ENCODE peak calls at places on chromosomes 12 and 14, in five cellular contexts. L is kidney, W is NCI-H1092 treated with DMSO at 0.1 percent for 48 hours, J is T-helper 1 cell, H is SK-N-SH. N is an unnamed sample.

GRCh38 chr12:3199551-3200031 is 122.4 kb downstream of the TSPAN9 start:
- DNase-seq in J (no peak), L (no peak), W (no peak), H (peak; percentile 82), N (peak; percentile 5)

GRCh38 chr12:21697829-21698630 is 40.4 kb upstream of the LDHB start:
- DNase-seq in J (no peak), H (peak; percentile 22), W (peak; percentile 29), L (no peak), N (peak; percentile 44)

GRCh38 chr14:33030406-33030805 is 91.7 kb downstream of the NPAS3 start:
- DNase-seq in J (no peak), W (peak; percentile 93), L (no peak), H (no peak), N (no peak)

GRCh38 chr12:1226951-1227350 is 235.9 kb downstream of the ERC1 start:
- DNase-seq in W (no peak), L (no peak), J (no peak), H (no peak), N (no peak)

GRCh38 chr12:26028953-26029740 is 70.7 kb downstream of the RASSF8 start:
- DNase-seq in L (no peak), J (peak; percentile 8), W (no peak), H (peak; percentile 52), N (peak; percentile 85)

GRCh38 chr12:139585-139984 is 73.0 kb downstream of the IQSEC3 start:
- DNase-seq in L (no peak), H (no peak), W (no peak), J (no peak), N (no peak)

GRCh38 chr12:10304161-10304574 is 3.5 kb upstream of the KLRD1 start:
- DNase-seq in W (no peak), J (no peak), H (no peak), L (no peak), N (peak; percentile 84)

GRCh38 chr14:70635971-70636595 is 5.6 kb upstream of the TTC9 start:
- DNase-seq in L (no peak), W (no peak), H (no peak), J (no peak), N (peak; percentile 82)

GRCh38 chr12:98498635-98499034 is 16.8 kb upstream of the TMPO start:
- DNase-seq in H (no peak), W (no peak), L (no peak), J (no peak), N (no peak)

GRCh38 chr14:71228711-71229110 is 321.5 kb downstream of the PCNX1 start:
- DNase-seq in J (no peak), H (no peak), W (no peak), L (no peak), N (no peak)

GRCh38 chr12:26195641-26196423 is 459 bp downstream of the SSPN start:
- DNase-seq in L (peak; percentile 85), H (peak; percentile 78), W (no peak), J (no peak), N (peak; percentile 74)

GRCh38 chr14:29548948-29549370 is 378.7 kb downstream of the PRKD1 start:
- DNase-seq in J (no peak), H (peak; percentile 23), W (peak; percentile 91), L (no peak), N (peak; percentile 77)

GRCh38 chr12:48972213-48973021 is 882 bp upstream of the WNT10B start:
- DNase-seq in W (no peak), J (no peak), L (no peak), H (peak; percentile 38), N (no peak)

GRCh38 chr14:68924392-68925158 is 54.5 kb downstream of the ACTN1 start:
- DNase-seq in W (no peak), H (no peak), J (no peak), L (no peak), N (peak; percentile 39)

GRCh38 chr12:57896437-57897201 is 44.7 kb upstream of the ATP23 start:
- DNase-seq in J (no peak), H (peak; percentile 82), W (peak; percentile 75), L (peak; percentile 95), N (no peak)

GRCh38 chr12:64347630-64348029 is 42.9 kb downstream of the C12orf56 start:
- DNase-seq in J (no peak), W (no peak), L (no peak), H (no peak), N (no peak)

GRCh38 chr12:4910502-4911315 is 1.0 kb downstream of the KCNA1 start:
- DNase-seq in L (no peak), W (peak; percentile 39), H (peak; percentile 29), J (no peak), N (no peak)

GRCh38 chr12:94263905-94264655 is 115.7 kb downstream of the PLXNC1 start:
- DNase-seq in W (no peak), L (no peak), J (no peak), H (no peak), N (no peak)

GRCh38 chr14:74595006-74595735 is 16.9 kb downstream of the LTBP2 start:
- DNase-seq in W (no peak), L (no peak), H (peak; percentile 70), J (no peak), N (no peak)

GRCh38 chr14:55267816-55268215 is 3.4 kb upstream of the FBXO34 start:
- DNase-seq in L (no peak), W (no peak), H (no peak), J (no peak), N (no peak)

GRCh38 chr14:52402812-52403526 is 88.9 kb downstream of the PTGER2 start:
- DNase-seq in H (no peak), W (no peak), L (no peak), J (no peak), N (peak; percentile 83)

GRCh38 chr14:32050839-32051238 is 26.3 kb upstream of the ARHGAP5 start:
- DNase-seq in L (no peak), W (no peak), J (no peak), H (no peak), N (no peak)

GRCh38 chr12:95116773-95117172 is 43.4 kb upstream of the NR2C1 start:
- DNase-seq in J (no peak), H (no peak), L (no peak), W (no peak), N (peak; percentile 95)

GRCh38 chr12:43847427-43847826 is 11.5 kb downstream of the TMEM117 start:
- DNase-seq in H (no peak), L (no peak), J (no peak), W (no peak), N (peak; percentile 89)

GRCh38 chr14:21268612-21269251 is 510 bp downstream of the HNRNPC start:
- DNase-seq in L (no peak), H (no peak), J (peak; percentile 39), W (peak; percentile 61), N (peak; percentile 43)

GRCh38 chr12:116393859-116394650 is 116.6 kb upstream of the MED13L start:
- DNase-seq in J (no peak), W (no peak), H (no peak), L (no peak), N (no peak)

GRCh38 chr12:12916135-12916956 is 25.0 kb downstream of the GPRC5A start:
- DNase-seq in W (peak; percentile 60), J (peak; percentile 79), H (peak; percentile 80), L (peak; percentile 92), N (peak; percentile 81)

GRCh38 chr12:88870000-88870737 is 289.9 kb upstream of the KITLG start:
- DNase-seq in W (no peak), H (no peak), L (no peak), J (no peak), N (no peak)

GRCh38 chr14:102050026-102050405 is 36.8 kb downstream of the HSP90AA1 start:
- DNase-seq in H (no peak), L (no peak), W (no peak), J (no peak), N (no peak)

GRCh38 chr14:55477680-55478079 is 37.3 kb upstream of the TBPL2 start:
- DNase-seq in H (no peak), W (no peak), L (no peak), J (no peak), N (no peak)

GRCh38 chr14:89952581-89952980 is 1.9 kb downstream of the EFCAB11 start:
- DNase-seq in H (no peak), J (no peak), W (no peak), L (no peak), N (no peak)

GRCh38 chr14:77238356-77238755 is 32.6 kb downstream of the NGB start:
- DNase-seq in L (no peak), J (no peak), W (no peak), H (no peak), N (no peak)

GRCh38 chr12:93968928-93969327 is 179.4 kb upstream of the PLXNC1 start:
- DNase-seq in J (no peak), W (no peak), H (no peak), L (no peak), N (no peak)

GRCh38 chr12:78192979-78193378 is 362.3 kb downstream of the NAV3 start:
- DNase-seq in L (no peak), W (peak; percentile 9), J (no peak), H (no peak), N (no peak)

GRCh38 chr12:111443086-111443485 is 37.4 kb downstream of the SH2B3 start:
- DNase-seq in H (no peak), L (peak; percentile 59), J (no peak), W (no peak), N (no peak)

GRCh38 chr12:75727577-75727976 is 216.2 kb upstream of the KRR1 start:
- DNase-seq in L (no peak), W (no peak), H (no peak), J (no peak), N (no peak)

GRCh38 chr14:54920052-54920451 is 17.4 kb upstream of the GCH1 start:
- DNase-seq in H (no peak), J (no peak), W (peak; percentile 92), L (no peak), N (no peak)

GRCh38 chr12:116558280-116559079 is 701 bp upstream of the MAP1LC3B2 start:
- DNase-seq in L (no peak), W (no peak), H (no peak), J (no peak), N (no peak)

N was measured in PC-3.